ENCODE peak calls at places on chromosomes 16 and 17, in seven cellular contexts. G, R, T, A, K, Q and M are unnamed samples.
A peak's percentile ranks its signal among the peaks of the same experiment; 100 is the strongest.

GRCh38 chr17:22510504-22510903 is 818.2 kb downstream of the KCNJ18 start:
- DNase-seq in A (no peak), R (no peak), K (no peak), Q (no peak), G (no peak), T (no peak), M (no peak)

GRCh38 chr17:42920922-42921321 is 20.3 kb downstream of the G6PC1 start:
- DNase-seq in R (peak; percentile 36), G (peak; percentile 92), A (no peak), K (no peak), T (no peak), Q (no peak), M (no peak)

GRCh38 chr16:3608069-3608468 is 3.3 kb downstream of the SLX4 start:
- DNase-seq in Q (no peak), G (no peak), K (no peak), R (no peak), A (no peak), T (no peak), M (no peak)

GRCh38 chr17:35738519-35739133 is 7.2 kb downstream of the RASL10B start:
- DNase-seq in R (no peak), Q (no peak), T (no peak), A (no peak), G (no peak), K (no peak), M (no peak)

GRCh38 chr17:28592260-28592659 is 6.6 kb downstream of the SPAG5 start:
- DNase-seq in T (no peak), Q (no peak), R (no peak), K (no peak), A (no peak), G (no peak), M (no peak)

GRCh38 chr16:11384184-11384955 is 39.1 kb downstream of the RMI2 start:
- DNase-seq in G (no peak), T (no peak), Q (no peak), K (no peak), R (no peak), A (no peak), M (no peak)

GRCh38 chr16:50368410-50369132 is at the start of gene BRD7:
- DNase-seq in A (peak; percentile 97), R (peak; percentile 63), K (peak; percentile 91), T (peak; percentile 74), Q (peak; percentile 56), G (peak; percentile 39), M (peak; percentile 48)

GRCh38 chr17:67474081-67474661 is 97.1 kb downstream of the PITPNC1 start:
- DNase-seq in T (peak; percentile 40), Q (no peak), G (peak; percentile 20), K (peak; percentile 26), R (no peak), A (no peak), M (peak; percentile 72)

GRCh38 chr17:45291170-45291805 is 25.5 kb downstream of the MAP3K14 start:
- DNase-seq in Q (no peak), R (no peak), K (no peak), A (no peak), T (no peak), G (no peak), M (no peak)
- H4K20me1 ChIP-seq in Q (peaks cover 15% of the 10 kb centered on the region), R (peaks cover 5% of the 10 kb centered on the region), K (peaks cover 15% of the 10 kb centered on the region), A (peaks cover 57% of the 10 kb centered on the region), T (no peaks in the 10 kb centered on the region), G (no peaks in the 10 kb centered on the region), M (no peaks in the 10 kb centered on the region)

DNA sequence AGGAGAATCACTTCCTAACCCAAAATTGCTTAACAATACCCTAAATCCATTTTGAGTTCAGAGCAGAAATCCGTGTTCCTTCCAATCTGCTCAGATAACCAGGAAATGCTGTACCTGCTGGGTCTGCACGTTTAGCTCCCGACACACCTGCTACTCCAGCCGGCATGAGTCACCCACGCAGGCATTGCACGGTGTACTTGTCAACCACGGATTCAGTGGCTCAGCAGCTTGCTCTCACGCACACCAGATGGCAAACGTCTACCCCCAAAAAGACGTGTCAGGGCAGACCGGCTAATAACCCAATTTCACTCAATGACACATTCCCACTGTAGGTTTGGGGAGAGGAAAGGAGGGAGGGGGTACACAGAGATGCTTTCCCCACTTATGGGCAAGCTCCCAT is 468.1 kb downstream of the SOX9 start:
- DNase-seq in Q (peak; percentile 98), K (no peak), A (no peak), T (no peak), G (no peak), R (peak; percentile 75), M (peak; percentile 92)
- H2AFZ ChIP-seq in Q (no peak overlapping the region), K (no peak overlapping the region), A (no peak overlapping the region), T (no peak overlapping the region), G (no peak overlapping the region), R (no peak overlapping the region), M (no peak overlapping the region)

GRCh38 chr17:50354198-50354597 is 8.3 kb downstream of the XYLT2 start:
- DNase-seq in Q (no peak), A (no peak), R (no peak), G (no peak), T (no peak), K (no peak), M (no peak)

GRCh38 chr17:50353600-50354195 is 7.8 kb downstream of the XYLT2 start:
- DNase-seq in G (no peak), A (no peak), T (no peak), R (no peak), K (no peak), Q (no peak), M (no peak)

GRCh38 chr17:50350733-50351132 is 4.8 kb downstream of the XYLT2 start:
- DNase-seq in A (no peak), G (no peak), R (no peak), Q (no peak), T (no peak), K (no peak), M (no peak)

GRCh38 chr17:50352693-50353599 is 7.0 kb downstream of the XYLT2 start:
- DNase-seq in Q (no peak), T (no peak), R (no peak), G (no peak), A (no peak), K (no peak), M (no peak)

GRCh38 chr17:50352072-50352692 is 6.3 kb downstream of the XYLT2 start:
- DNase-seq in T (no peak), A (no peak), K (no peak), R (no peak), G (no peak), Q (no peak), M (no peak)
- H4K20me1 ChIP-seq in T (no peaks in the 10 kb centered on the region), A (peaks cover 16% of the 10 kb centered on the region), K (peaks cover 28% of the 10 kb centered on the region), R (no peaks in the 10 kb centered on the region), G (no peaks in the 10 kb centered on the region), Q (no peaks in the 10 kb centered on the region), M (no peaks in the 10 kb centered on the region)

DNA sequence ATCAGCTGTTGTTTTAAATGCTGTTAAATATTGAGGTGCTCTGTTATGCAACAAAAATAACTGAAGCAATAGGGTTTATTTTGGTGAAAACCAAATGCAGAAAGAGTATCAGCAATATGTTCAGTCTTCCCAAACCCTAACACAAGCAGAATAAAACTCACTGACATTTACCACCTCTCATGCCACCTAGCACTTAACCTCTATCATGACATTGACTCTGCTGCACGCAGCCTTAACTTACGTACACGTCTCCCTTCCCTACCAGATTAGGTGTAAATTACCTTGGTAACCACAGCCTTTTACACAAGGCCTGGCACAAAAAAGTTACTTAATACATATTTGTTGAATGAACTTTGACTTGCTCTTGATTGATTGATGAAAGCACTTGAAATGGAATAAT is 9.9 kb upstream of the AKAP1 start:
- DNase-seq in A (no peak), R (no peak), T (no peak), Q (no peak), K (no peak), G (no peak), M (no peak)
- H2AFZ ChIP-seq in A (no peak overlapping the region), R (no peak overlapping the region), T (no peak overlapping the region), Q (no peak overlapping the region), K (no peak overlapping the region), G (no peak overlapping the region), M (no peak overlapping the region)

GRCh38 chr16:23500866-23501234 is 9.4 kb downstream of the GGA2 start:
- DNase-seq in T (no peak), R (no peak), A (no peak), K (no peak), Q (no peak), G (no peak), M (no peak)
- H4K20me1 ChIP-seq in T (no peaks in the 10 kb centered on the region), R (peaks cover 50% of the 10 kb centered on the region), A (peaks cover 80% of the 10 kb centered on the region), K (peaks cover 100% of the 10 kb centered on the region), Q (peaks cover 11% of the 10 kb centered on the region), G (peaks cover 2% of the 10 kb centered on the region), M (peaks cover 4% of the 10 kb centered on the region)

GRCh38 chr16:88377961-88378360 is 4.8 kb upstream of the ZNF469 start:
- DNase-seq in R (no peak), A (no peak), G (no peak), T (no peak), Q (no peak), K (no peak), M (no peak)
- H2AFZ ChIP-seq in R (no peak overlapping the region), A (no peak overlapping the region), G (no peak overlapping the region), T (no peak overlapping the region), Q (no peak overlapping the region), K (no peak overlapping the region), M (no peak overlapping the region)